ENCODE peak calls at places on chromosomes 16 and 17, in ten cellular contexts. I is tibial artery, G is H9, P is upper lobe of right lung, R is GM23338, W is SK-N-SH, Q is PC-3, K is keratinocyte, H is ascending aorta, U is stomach. Z is an unnamed sample. For H3K4me1, the result is how much of the 10 kb centered on the place peaks cover.

GRCh38 chr16:78900039-78900811 is 700.3 kb downstream of the MAF start:
- DNase-seq in Q (no peak), P (no peak), I (no peak), G (no peak), H (no peak), K (no peak), W (no peak), U (no peak), R (no peak), Z (no peak)

GRCh38 chr17:16108858-16109257 is 106.5 kb downstream of the NCOR1 start:
- DNase-seq in Q (no peak), W (no peak), G (no peak), H (no peak), I (no peak), R (no peak), U (no peak), P (no peak), K (no peak), Z (no peak)

GRCh38 chr17:12744298-12744697 is 45.0 kb upstream of the ARHGAP44 start:
- DNase-seq in H (no peak), P (no peak), U (no peak), I (no peak), G (peak), Q (no peak), R (no peak), W (no peak), K (no peak), Z (no peak)

GRCh38 chr17:70622382-70623260 is 453.3 kb downstream of the KCNJ2 start:
- DNase-seq in Q (peak), G (peak), K (no peak), P (peak), H (no peak), W (peak), U (peak), R (peak), I (no peak), Z (no peak)

GRCh38 chr17:1617620-1618174 is 10.9 kb downstream of the SLC43A2 start:
- DNase-seq in W (no peak), H (no peak), P (no peak), U (peak), K (peak), G (no peak), Q (no peak), I (peak), R (no peak), Z (no peak)

GRCh38 chr17:1362964-1363363 is 37.1 kb downstream of the YWHAE start:
- DNase-seq in H (peak), K (no peak), R (no peak), U (no peak), Q (no peak), P (no peak), G (no peak), I (peak), W (no peak), Z (no peak)

GRCh38 chr17:62681939-62682381 is 54.5 kb downstream of the MRC2 start:
- DNase-seq in U (no peak), W (no peak), K (no peak), I (no peak), H (no peak), G (no peak), R (no peak), Q (no peak), P (no peak), Z (no peak)

GRCh38 chr17:74822329-74823175 is 37.1 kb downstream of the GRIN2C start:
- DNase-seq in K (no peak), G (no peak), W (no peak), I (peak), H (no peak), P (no peak), Q (no peak), U (no peak), R (no peak), Z (no peak)

GRCh38 chr16:82088483-82088882 is 53.4 kb downstream of the HSD17B2 start:
- DNase-seq in R (no peak), K (no peak), Q (no peak), P (no peak), G (no peak), U (no peak), H (no peak), I (no peak), W (no peak), Z (peak)

GRCh38 chr16:87391324-87391949 is 699 bp upstream of the MAP1LC3B start:
- DNase-seq in K (no peak), H (peak), Q (no peak), R (peak), W (no peak), G (peak), P (peak), I (peak), U (peak), Z (no peak)

GRCh38 chr17:60249517-60249826 is 99.7 kb downstream of the CA4 start:
- DNase-seq in U (no peak), K (no peak), H (no peak), P (no peak), Q (no peak), G (no peak), R (no peak), W (no peak), I (no peak), Z (no peak)

GRCh38 chr16:50208460-50208931 is 55.4 kb downstream of the TENT4B start:
- DNase-seq in Q (peak), G (no peak), K (no peak), H (no peak), I (no peak), W (no peak), P (no peak), R (no peak), U (no peak), Z (no peak)

GRCh38 chr16:27234603-27235002 is 31.3 kb downstream of the KDM8 start:
- DNase-seq in R (no peak), I (no peak), U (no peak), Q (no peak), W (no peak), H (no peak), P (peak), K (no peak), G (no peak), Z (no peak)

GRCh38 chr16:23254338-23254737 is 47.8 kb upstream of the SCNN1B start:
- DNase-seq in W (no peak), H (no peak), G (no peak), Q (peak), I (no peak), R (peak), P (no peak), K (no peak), U (no peak), Z (no peak)

GRCh38 chr17:76498886-76499667 is 2.1 kb downstream of the RHBDF2 start:
- DNase-seq in I (no peak), W (no peak), R (no peak), H (no peak), K (no peak), U (no peak), Q (peak), G (no peak), P (no peak), Z (no peak)

GRCh38 chr16:56013962-56014552 is 138.9 kb upstream of the CES5A start:
- DNase-seq in I (no peak), U (no peak), K (peak), G (peak), R (peak), H (no peak), W (no peak), Q (peak), P (peak), Z (no peak)

GRCh38 chr16:30660424-30661251 is 2.4 kb downstream of the FBRS start:
- DNase-seq in G (no peak), R (no peak), W (no peak), Q (no peak), P (no peak), K (no peak), U (no peak), I (no peak), H (no peak), Z (no peak)

GRCh38 chr17:29581583-29582253 is 7.7 kb downstream of the GIT1 start:
- DNase-seq in K (no peak), P (no peak), W (peak), I (no peak), U (no peak), R (no peak), Q (no peak), H (peak), G (no peak), Z (peak)

GRCh38 chr17:2563061-2563460 is 30.4 kb upstream of the PAFAH1B1 start:
- DNase-seq in H (no peak), I (no peak), K (peak), Q (no peak), G (no peak), R (no peak), W (no peak), P (no peak), U (no peak), Z (peak)

DNA sequence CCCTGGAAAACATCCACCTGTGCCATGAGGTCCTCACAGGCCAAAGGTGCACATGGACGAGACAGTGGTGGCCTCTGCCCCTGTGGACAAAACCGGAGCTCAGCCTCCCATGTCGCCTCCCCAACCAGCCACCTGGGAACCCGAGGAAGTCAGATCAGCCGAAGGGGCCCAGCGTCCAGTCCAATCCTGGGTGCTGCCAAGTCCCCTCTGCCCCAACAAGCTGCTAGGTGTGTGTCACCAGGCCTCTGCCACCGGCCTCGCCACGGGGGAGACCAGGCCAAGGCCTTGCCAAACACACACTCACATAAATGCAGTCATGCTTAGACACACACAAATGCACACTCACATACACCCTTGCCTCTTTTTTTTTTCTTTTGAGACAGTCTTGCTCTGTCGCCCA is 167.8 kb downstream of the RBFOX3 start:
- DNase-seq in R (no peak), I (no peak), K (no peak), G (no peak), U (no peak), W (no peak), H (no peak), P (no peak), Q (no peak), Z (no peak)
- H3K4me1 ChIP-seq in R (under half), I (under half), K (under half), G (under half), U (under half), W (under half), H (under half), P (under half), Q (under half), Z (under half)

GRCh38 chr17:57549996-57550395 is 195.1 kb downstream of the CCDC182 start:
- DNase-seq in K (no peak), P (no peak), I (no peak), Q (no peak), U (no peak), G (no peak), H (no peak), R (no peak), W (no peak), Z (no peak)
- TF ChIP-seq CTCF in K (no peak), P (no peak), I (no peak), Q (no peak), U (no peak), G (no peak), H (no peak), R (no peak), W (no peak), Z (no peak)

DNA sequence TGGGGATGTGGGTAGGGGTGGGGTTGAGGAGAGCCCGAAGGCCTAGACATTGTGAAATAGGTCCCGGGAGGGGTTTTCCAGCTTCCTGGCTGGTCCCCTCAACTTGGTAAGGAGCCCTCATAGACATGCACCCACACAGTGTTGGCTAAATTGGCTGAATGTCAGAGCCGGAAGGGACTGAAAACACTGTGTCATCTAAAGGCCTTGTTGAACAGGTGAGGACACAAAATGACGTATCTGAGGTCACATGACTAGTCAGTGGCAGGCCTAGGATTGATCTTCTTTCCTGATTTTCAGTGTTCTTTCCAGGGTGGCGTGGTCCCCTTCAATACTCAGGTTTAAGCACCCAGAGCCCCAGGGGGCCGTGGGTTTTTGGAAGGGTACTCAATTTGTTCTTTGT is 27.6 kb downstream of the ITGB3 start:
- DNase-seq in Q (no peak), I (no peak), U (no peak), H (no peak), R (no peak), K (no peak), G (no peak), W (no peak), P (no peak), Z (no peak)
- H3K27ac ChIP-seq in Q (no peak), I (peak), U (no peak), H (peak), R (no peak), K (no peak), G (no peak), W (no peak), P (no peak), Z (no peak)

GRCh38 chr16:85264752-85265151 is 152.5 kb upstream of the CIBAR2 start:
- DNase-seq in I (no peak), P (no peak), R (no peak), K (no peak), G (no peak), Q (no peak), U (no peak), W (no peak), H (no peak), Z (no peak)

GRCh38 chr16:85267414-85267945 is 155.2 kb upstream of the CIBAR2 start:
- DNase-seq in H (no peak), P (no peak), Q (no peak), W (no peak), G (no peak), R (no peak), I (no peak), K (no peak), U (no peak), Z (no peak)

GRCh38 chr16:85265789-85266188 is 153.5 kb upstream of the CIBAR2 start:
- DNase-seq in H (no peak), U (no peak), I (no peak), W (no peak), G (no peak), K (no peak), R (no peak), P (no peak), Q (no peak), Z (no peak)

GRCh38 chr16:85265161-85265784 is 153.0 kb upstream of the CIBAR2 start:
- DNase-seq in W (no peak), Q (no peak), R (no peak), H (no peak), P (no peak), K (no peak), G (no peak), I (no peak), U (no peak), Z (no peak)

GRCh38 chr16:85266857-85267256 is 154.6 kb upstream of the CIBAR2 start:
- DNase-seq in U (no peak), K (no peak), P (no peak), W (peak), R (no peak), H (no peak), I (no peak), G (no peak), Q (no peak), Z (no peak)
- H3K4me1 ChIP-seq in U (under half), K (under half), P (under half), W (under half), R (under half), H (under half), I (under half), G (under half), Q (under half), Z (under half)

GRCh38 chr16:29641561-29641960 is 21.5 kb upstream of the SPN start:
- DNase-seq in P (no peak), K (no peak), G (no peak), W (no peak), U (no peak), I (no peak), H (no peak), Q (no peak), R (no peak), Z (no peak)
- TF ChIP-seq CTCF in P (peak), K (no peak), G (peak), W (peak), U (no peak), I (no peak), H (no peak), Q (peak), R (peak), Z (no peak)

GRCh38 chr16:84361546-84361945 is 6.8 kb upstream of the ATP2C2 start:
- DNase-seq in U (no peak), G (no peak), Q (peak), K (no peak), P (no peak), R (no peak), I (no peak), W (no peak), H (no peak), Z (no peak)
- H3K27ac ChIP-seq in U (no peak), G (no peak), Q (peak), K (no peak), P (no peak), R (no peak), I (no peak), W (no peak), H (no peak), Z (no peak)

GRCh38 chr17:6712058-6712853 is 913 bp downstream of the SLC13A5 start:
- DNase-seq in U (no peak), H (peak), P (no peak), Q (no peak), G (peak), R (peak), W (peak), I (no peak), K (peak), Z (no peak)
- H3K4me1 ChIP-seq in U (under half), H (under half), P (under half), Q (under half), G (under half), R (under half), W (under half), I (under half), K (under half), Z (under half)

GRCh38 chr17:32141690-32142037 is 638 bp upstream of the RHOT1 start:
- DNase-seq in K (no peak), H (no peak), Q (peak), I (no peak), P (no peak), G (no peak), W (no peak), R (no peak), U (no peak), Z (no peak)

GRCh38 chr17:32142857-32143524 is 689 bp downstream of the RHOT1 start:
- DNase-seq in R (peak), U (peak), I (peak), W (peak), G (peak), P (peak), Q (peak), K (no peak), H (peak), Z (peak)

GRCh38 chr17:32136856-32137255 is 5.4 kb upstream of the RHOT1 start:
- DNase-seq in R (no peak), G (no peak), U (no peak), P (no peak), K (no peak), H (no peak), Q (no peak), W (no peak), I (no peak), Z (no peak)

GRCh38 chr17:32143525-32143865 is 1.2 kb downstream of the RHOT1 start:
- DNase-seq in G (no peak), Q (no peak), R (no peak), K (no peak), P (no peak), U (no peak), H (no peak), W (no peak), I (no peak), Z (no peak)

DNA sequence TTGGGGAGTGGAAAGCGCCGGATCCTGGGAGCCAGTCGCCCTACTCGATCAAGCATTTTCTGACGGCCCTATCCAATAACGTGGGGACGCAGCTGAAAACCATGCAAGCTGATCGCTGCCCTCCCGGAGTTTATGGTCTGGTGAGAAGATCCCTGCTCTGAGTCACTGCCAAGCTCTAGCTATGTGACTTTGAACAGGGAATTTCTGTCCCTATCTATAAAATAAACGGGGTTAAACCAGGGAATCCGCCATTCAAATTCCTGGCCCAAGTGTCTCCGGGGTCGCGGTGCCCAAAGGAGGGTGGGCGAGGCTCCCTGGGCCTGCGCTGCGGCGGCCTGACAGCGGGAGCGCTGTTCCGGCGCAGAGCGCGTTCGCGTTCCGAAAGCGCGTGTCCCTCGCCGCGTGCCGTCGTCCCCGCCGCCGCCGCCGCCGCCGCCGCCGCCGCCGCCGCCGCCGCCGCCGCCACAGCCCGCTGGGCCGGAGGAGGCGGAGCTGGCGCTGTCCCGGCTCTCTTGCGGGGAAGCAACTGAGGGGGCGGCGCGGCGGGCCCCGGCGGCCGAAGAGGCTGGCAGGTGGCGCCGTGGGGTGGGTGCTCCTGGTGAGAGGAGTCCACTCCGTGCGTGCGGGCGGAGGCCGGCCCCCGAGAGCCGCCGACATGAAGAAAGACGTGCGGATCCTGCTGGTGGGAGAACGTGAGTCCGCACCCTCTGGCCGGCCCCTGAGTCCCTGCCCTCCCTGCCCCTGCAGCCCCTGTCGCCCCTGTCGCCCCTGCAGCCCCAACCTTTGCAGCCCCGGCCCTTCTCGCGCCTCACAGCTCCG is at the start of gene RHOT1:
- DNase-seq in K (peak), H (peak), Q (peak), G (peak), W (peak), U (peak), P (peak), I (peak), R (peak), Z (peak)
- TF ChIP-seq CTCF in K (peak), H (peak), Q (peak), G (peak), W (peak), U (peak), P (peak), I (peak), R (peak), Z (peak)

Z was measured in prostate gland.